ENCODE peak calls at places on chromosomes 2 and 18, in four cellular contexts. One of them, this sample, is unnamed.

GRCh38 chr2:133561045-133561852 is 7.0 kb downstream of the NCKAP5 start:
- DNase-seq in PC-3: peak
- DNase-seq in left lung: no peak
- DNase-seq in fibroblast of lung: peak
- DNase-seq in this sample: no peak

GRCh38 chr18:7789853-7790552 is 222.9 kb downstream of the PTPRM start:
- DNase-seq in fibroblast of lung: peak
- DNase-seq in left lung: no peak
- DNase-seq in PC-3: peak
- DNase-seq in this sample: no peak

GRCh38 chr2:200159366-200159720 is 147.2 kb upstream of the SPATS2L start:
- DNase-seq in left lung: no peak
- DNase-seq in PC-3: peak
- DNase-seq in fibroblast of lung: peak
- DNase-seq in this sample: no peak

GRCh38 chr2:140061240-140061639 is 1281.0 kb upstream of the NXPH2 start:
- DNase-seq in left lung: no peak
- DNase-seq in fibroblast of lung: no peak
- DNase-seq in PC-3: no peak
- DNase-seq in this sample: no peak

GRCh38 chr2:40242315-40242714 is 209.6 kb downstream of the SLC8A1 start:
- DNase-seq in PC-3: no peak
- DNase-seq in fibroblast of lung: no peak
- DNase-seq in left lung: no peak
- DNase-seq in this sample: no peak

GRCh38 chr2:172931256-172931894 is 144.3 kb upstream of the MAP3K20 start:
- DNase-seq in fibroblast of lung: peak
- DNase-seq in left lung: no peak
- DNase-seq in PC-3: peak
- DNase-seq in this sample: no peak

GRCh38 chr2:173990970-173991819 is 26.0 kb upstream of the SP3 start:
- DNase-seq in fibroblast of lung: peak
- DNase-seq in left lung: no peak
- DNase-seq in PC-3: peak
- DNase-seq in this sample: no peak

GRCh38 chr2:43220982-43221659 is 5.3 kb downstream of the ZFP36L2 start:
- DNase-seq in PC-3: no peak
- DNase-seq in left lung: no peak
- DNase-seq in fibroblast of lung: peak
- DNase-seq in this sample: peak

GRCh38 chr18:77203071-77203470 is 46.6 kb upstream of the GALR1 start:
- DNase-seq in fibroblast of lung: peak
- DNase-seq in PC-3: no peak
- DNase-seq in left lung: no peak
- DNase-seq in this sample: no peak

GRCh38 chr18:11989966-11990380 is 8.7 kb downstream of the IMPA2 start:
- DNase-seq in PC-3: peak
- DNase-seq in left lung: peak
- DNase-seq in fibroblast of lung: no peak
- DNase-seq in this sample: no peak

GRCh38 chr2:163471947-163472346 is 263.9 kb downstream of the FIGN start:
- DNase-seq in left lung: no peak
- DNase-seq in PC-3: peak
- DNase-seq in fibroblast of lung: peak
- DNase-seq in this sample: no peak

GRCh38 chr18:46152436-46152807 is 48.2 kb downstream of the HAUS1 start:
- DNase-seq in left lung: peak
- DNase-seq in fibroblast of lung: peak
- DNase-seq in PC-3: peak
- DNase-seq in this sample: peak

GRCh38 chr2:21930224-21930623 is 806.5 kb downstream of the TDRD15 start:
- DNase-seq in left lung: no peak
- DNase-seq in PC-3: no peak
- DNase-seq in fibroblast of lung: no peak
- DNase-seq in this sample: no peak

GRCh38 chr2:128321421-128321775 is 2.7 kb upstream of the HS6ST1 start:
- DNase-seq in PC-3: no peak
- DNase-seq in left lung: peak
- DNase-seq in fibroblast of lung: no peak
- DNase-seq in this sample: no peak

GRCh38 chr18:55173291-55173690 is 214.0 kb upstream of the CCDC68 start:
- DNase-seq in fibroblast of lung: no peak
- DNase-seq in PC-3: no peak
- DNase-seq in left lung: no peak
- DNase-seq in this sample: no peak

GRCh38 chr18:32175265-32175664 is 14.6 kb upstream of the MEP1B start:
- DNase-seq in left lung: no peak
- DNase-seq in PC-3: no peak
- DNase-seq in fibroblast of lung: no peak
- DNase-seq in this sample: no peak

GRCh38 chr2:20222769-20223344 is 2.1 kb downstream of the SDC1 start:
- DNase-seq in left lung: no peak
- DNase-seq in PC-3: peak
- DNase-seq in fibroblast of lung: no peak
- DNase-seq in this sample: no peak

GRCh38 chr2:20221939-20222768 is 2.8 kb downstream of the SDC1 start:
- DNase-seq in left lung: no peak
- DNase-seq in PC-3: peak
- DNase-seq in fibroblast of lung: no peak
- DNase-seq in this sample: no peak

GRCh38 chr2:20224191-20224715 is 677 bp downstream of the SDC1 start:
- DNase-seq in PC-3: no peak
- DNase-seq in fibroblast of lung: no peak
- DNase-seq in left lung: peak
- DNase-seq in this sample: peak

GRCh38 chr2:20224716-20225293 is at the start of gene SDC1:
- DNase-seq in left lung: peak
- DNase-seq in fibroblast of lung: peak
- DNase-seq in PC-3: peak
- DNase-seq in this sample: peak

GRCh38 chr2:20223345-20224190 is 1.4 kb downstream of the SDC1 start:
- DNase-seq in PC-3: peak
- DNase-seq in fibroblast of lung: peak
- DNase-seq in left lung: peak
- DNase-seq in this sample: peak
- H3K4me3 ChIP-seq in PC-3: peak
- H3K4me3 ChIP-seq in fibroblast of lung: peak
- H3K4me3 ChIP-seq in left lung: peak
- H3K4me3 ChIP-seq in this sample: peak

GRCh38 chr2:217066510-217067270 is 206.8 kb upstream of the TNP1 start:
- DNase-seq in PC-3: no peak
- DNase-seq in left lung: peak
- DNase-seq in fibroblast of lung: no peak
- DNase-seq in this sample: no peak
- H3K4me3 ChIP-seq in PC-3: no peak
- H3K4me3 ChIP-seq in left lung: no peak
- H3K4me3 ChIP-seq in fibroblast of lung: no peak
- H3K4me3 ChIP-seq in this sample: no peak

DNA sequence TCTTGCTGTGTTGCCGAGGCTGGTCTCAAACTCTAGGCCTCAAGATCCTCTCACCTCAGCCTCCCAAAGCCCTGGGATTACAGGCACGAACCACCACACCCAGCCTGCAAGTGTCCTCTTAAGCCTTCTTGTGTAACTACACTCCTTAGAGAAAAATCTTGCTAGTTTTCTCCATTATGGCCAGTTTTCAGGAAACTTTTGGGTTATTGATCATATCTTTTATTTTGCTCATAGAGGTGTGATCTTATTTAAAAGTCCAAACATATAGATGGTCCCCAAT is 2.4 kb downstream of the SOCS6 start:
- DNase-seq in left lung: no peak
- DNase-seq in PC-3: no peak
- DNase-seq in fibroblast of lung: no peak
- DNase-seq in this sample: no peak
- H3K4me3 ChIP-seq in left lung: no peak
- H3K4me3 ChIP-seq in PC-3: peak
- H3K4me3 ChIP-seq in fibroblast of lung: peak
- H3K4me3 ChIP-seq in this sample: peak

DNA sequence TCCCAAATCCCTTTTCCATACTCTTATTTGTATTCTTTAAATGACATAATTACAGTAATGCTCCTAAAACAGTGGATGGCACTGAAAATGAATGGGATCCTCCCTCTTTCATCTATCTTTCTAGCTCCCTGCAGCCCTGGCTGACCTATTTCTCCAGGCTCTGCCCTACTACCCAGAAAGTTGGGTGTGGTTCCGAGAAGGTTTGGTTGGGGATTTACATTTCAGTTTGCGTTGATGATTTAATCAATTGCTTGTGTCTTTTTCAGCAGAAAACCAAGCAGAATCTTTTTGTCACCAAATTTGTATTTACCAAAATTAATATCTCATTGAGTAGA is 21.1 kb upstream of the SOS1 start:
- DNase-seq in left lung: no peak
- DNase-seq in PC-3: no peak
- DNase-seq in fibroblast of lung: no peak
- DNase-seq in this sample: no peak
- H3K4me3 ChIP-seq in left lung: no peak
- H3K4me3 ChIP-seq in PC-3: peak
- H3K4me3 ChIP-seq in fibroblast of lung: no peak
- H3K4me3 ChIP-seq in this sample: no peak

GRCh38 chr2:218281449-218281848 is 10.9 kb downstream of the TMBIM1 start:
- DNase-seq in left lung: peak
- DNase-seq in fibroblast of lung: peak
- DNase-seq in PC-3: peak
- DNase-seq in this sample: no peak
- H3K4me3 ChIP-seq in left lung: no peak
- H3K4me3 ChIP-seq in fibroblast of lung: no peak
- H3K4me3 ChIP-seq in PC-3: no peak
- H3K4me3 ChIP-seq in this sample: no peak